ENCODE peak calls at places on chromosomes 16 and 17, in nine cellular contexts. J is EL; V is HL-60; C is left colon; F is iPS-NIHi11; S is AG04449; H is spleen; D is AG04450; E is activated T-cell treated with anti-CD3 and anti-CD28 coated beads, Interleukin-2, amount 50 U/mL, for 1 hour. M is an unnamed sample.

GRCh38 chr16:70594569-70594968 is 51.8 kb upstream of the IL34 start:
- DNase-seq in E (no peak), S (no peak), V (no peak), H (no peak), F (no peak), J (no peak), D (no peak), C (no peak), M (no peak)

GRCh38 chr16:4021070-4021779 is 95.0 kb downstream of the ADCY9 start:
- DNase-seq in D (no peak), C (peak), V (no peak), E (no peak), S (no peak), F (no peak), H (no peak), J (no peak), M (peak)

GRCh38 chr17:9021158-9021984 is at the start of gene NTN1:
- DNase-seq in E (peak), H (peak), F (peak), C (no peak), S (no peak), V (no peak), J (peak), D (no peak), M (no peak)

GRCh38 chr17:81002013-81002384 is 10.4 kb downstream of the CHMP6 start:
- DNase-seq in E (no peak), S (no peak), H (peak), C (no peak), V (no peak), D (no peak), J (no peak), F (no peak), M (no peak)

GRCh38 chr16:29777576-29778360 is at the start of gene ZG16:
- DNase-seq in F (no peak), C (no peak), J (no peak), D (no peak), V (no peak), E (no peak), S (no peak), H (no peak), M (no peak)

GRCh38 chr16:89256651-89257254 is 39.2 kb downstream of the ZNF778 start:
- DNase-seq in E (peak), D (no peak), J (peak), C (peak), V (no peak), H (peak), S (no peak), F (peak), M (no peak)

GRCh38 chr17:2238432-2239169 is 65.0 kb downstream of the SMG6 start:
- DNase-seq in F (no peak), C (no peak), E (no peak), H (no peak), S (no peak), J (no peak), V (no peak), D (no peak), M (no peak)

GRCh38 chr17:82776454-82776853 is 24.6 kb downstream of the TBCD start:
- DNase-seq in V (no peak), E (no peak), D (no peak), J (no peak), C (no peak), H (no peak), F (no peak), S (no peak), M (no peak)

GRCh38 chr16:52586159-52586558 is 39.2 kb upstream of the TOX3 start:
- DNase-seq in E (no peak), H (no peak), D (no peak), S (no peak), V (no peak), C (no peak), F (no peak), J (no peak), M (no peak)

GRCh38 chr17:66383353-66383752 is 80.9 kb downstream of the PRKCA start:
- DNase-seq in F (no peak), V (no peak), J (peak), S (peak), E (no peak), D (peak), C (no peak), H (no peak), M (no peak)

GRCh38 chr17:65278050-65278819 is 141.1 kb downstream of the RGS9 start:
- DNase-seq in F (peak), S (no peak), V (no peak), D (no peak), J (peak), H (no peak), C (peak), E (peak), M (no peak)

GRCh38 chr16:66248096-66248495 is 118.4 kb upstream of the CDH5 start:
- DNase-seq in S (no peak), V (no peak), J (peak), D (no peak), H (no peak), E (no peak), C (peak), F (no peak), M (no peak)

GRCh38 chr16:47613251-47613650 is 152.1 kb downstream of the PHKB start:
- DNase-seq in F (no peak), C (no peak), V (no peak), D (no peak), J (no peak), S (no peak), E (no peak), H (no peak), M (no peak)

GRCh38 chr16:70392606-70393005 is 45.9 kb downstream of the DDX19A start:
- DNase-seq in H (no peak), J (no peak), V (no peak), C (no peak), E (no peak), D (no peak), S (no peak), F (no peak), M (no peak)

GRCh38 chr17:81062014-81062413 is 27.1 kb downstream of the BAIAP2 start:
- DNase-seq in F (no peak), E (no peak), C (no peak), S (no peak), D (no peak), H (no peak), V (no peak), J (no peak), M (no peak)

GRCh38 chr17:33602981-33603380 is 309.9 kb upstream of the ASIC2 start:
- DNase-seq in J (no peak), S (no peak), H (no peak), C (no peak), D (no peak), E (no peak), V (no peak), F (peak), M (no peak)

GRCh38 chr16:23855010-23855409 is 19.2 kb downstream of the PRKCB start:
- DNase-seq in E (no peak), F (no peak), S (no peak), J (no peak), H (peak), C (no peak), D (no peak), V (peak), M (no peak)

GRCh38 chr16:15739940-15740339 is 89.9 kb downstream of the NDE1 start:
- DNase-seq in F (no peak), H (no peak), S (no peak), E (no peak), V (no peak), C (no peak), J (no peak), D (no peak), M (no peak)

GRCh38 chr17:4573682-4574081 is 10.6 kb upstream of the SMTNL2 start:
- DNase-seq in F (no peak), S (no peak), J (no peak), E (peak), H (peak), D (no peak), V (no peak), C (no peak), M (no peak)

GRCh38 chr16:87407511-87408112 is 15.5 kb downstream of the MAP1LC3B start:
- DNase-seq in C (no peak), H (peak), D (no peak), F (no peak), S (no peak), E (no peak), V (peak), J (peak), M (no peak)

GRCh38 chr17:28357901-28358197 is 522 bp upstream of the POLDIP2 start:
- DNase-seq in D (no peak), J (no peak), V (no peak), E (no peak), F (no peak), S (no peak), H (no peak), C (no peak), M (no peak)

GRCh38 chr17:65677932-65678331 is 116.5 kb upstream of the AXIN2 start:
- DNase-seq in F (no peak), D (no peak), H (no peak), C (no peak), V (no peak), S (no peak), J (peak), E (no peak), M (no peak)

M was measured in NCI-H187 treated with DMSO at 0.1 percent for 48 hours.